ENCODE peak calls at places on chromosomes 4 and X, in eight cellular contexts. W is stimulated activated CD4-positive, alpha-beta T cell treated with anti-CD3 and anti-CD28 coated beads, Interleukin-2, amount 100 ng/mL, for 4 hours; F is AG09309; E is fibroblast of lung; X is cardiac fibroblast; O is keratinocyte; S is activated CD8-positive, alpha-beta T cell treated with anti-CD3 and anti-CD28 coated beads for 36 hours; M is activated T-cell treated with anti-CD3 and anti-CD28 coated beads for 4 hours. G is an unnamed sample.

GRCh38 chr4:111450867-111451266 is 694.4 kb upstream of the FAM241A start:
- DNase-seq in W (no peak), F (no peak), E (peak; percentile 44), X (no peak), O (no peak), S (no peak), M (no peak), G (no peak)

GRCh38 chrX:103889216-103889615 is 57.2 kb upstream of the RAB9B start:
- DNase-seq in W (no peak), F (no peak), E (peak; percentile 59), X (no peak), O (no peak), S (no peak), M (no peak), G (no peak)

GRCh38 chr4:169070895-169071218 is 60.8 kb upstream of the CBR4 start:
- DNase-seq in W (no peak), F (no peak), E (peak; percentile 64), X (peak; percentile 66), O (peak; percentile 58), S (no peak), M (no peak), G (no peak)

GRCh38 chrX:117713411-117713810 is 403.2 kb downstream of the KLHL13 start:
- DNase-seq in W (no peak), F (no peak), E (no peak), X (no peak), O (no peak), S (no peak), M (no peak), G (no peak)

GRCh38 chr4:111228396-111228795 is 605.5 kb upstream of the PITX2 start:
- DNase-seq in W (no peak), F (peak; percentile 7), E (peak; percentile 71), X (no peak), O (no peak), S (no peak), M (no peak), G (no peak)

GRCh38 chr4:184807797-184808718 is 17.7 kb downstream of the ACSL1 start:
- DNase-seq in W (no peak), F (no peak), E (peak; percentile 81), X (peak; percentile 56), O (no peak), S (no peak), M (no peak), G (peak; percentile 56)

GRCh38 chrX:3451566-3451965 is 105.1 kb upstream of the MXRA5 start:
- DNase-seq in W (no peak), F (no peak), E (no peak), X (peak; percentile 27), O (no peak), S (no peak), M (no peak), G (no peak)

GRCh38 chr4:73341454-73341853 is 62.6 kb upstream of the ALB start:
- DNase-seq in W (no peak), F (peak; percentile 13), E (peak; percentile 52), X (peak; percentile 67), O (peak; percentile 5), S (peak; percentile 17), M (no peak), G (peak; percentile 22)

GRCh38 chr4:146450524-146450923 is 71.2 kb downstream of the SLC10A7 start:
- DNase-seq in W (no peak), F (no peak), E (peak; percentile 6), X (peak; percentile 10), O (no peak), S (peak; percentile 17), M (no peak), G (no peak)

GRCh38 chr4:108314900-108315589 is 146.3 kb upstream of the LEF1 start:
- DNase-seq in W (no peak), F (no peak), E (no peak), X (no peak), O (no peak), S (peak; percentile 9), M (no peak), G (no peak)

GRCh38 chr4:128810331-128810870 is 901 bp downstream of the JADE1 start:
- DNase-seq in W (no peak), F (no peak), E (no peak), X (peak; percentile 43), O (no peak), S (peak; percentile 51), M (no peak), G (no peak)

GRCh38 chr4:78409612-78410202 is 141.9 kb upstream of the ANXA3 start:
- DNase-seq in W (no peak), F (no peak), E (no peak), X (no peak), O (no peak), S (no peak), M (no peak), G (no peak)

GRCh38 chr4:25001499-25001898 is 29.2 kb downstream of the LGI2 start:
- DNase-seq in W (no peak), F (no peak), E (peak; percentile 21), X (no peak), O (no peak), S (no peak), M (no peak), G (no peak)

GRCh38 chrX:25017667-25018247 is 2.0 kb upstream of the ARX start:
- DNase-seq in W (no peak), F (no peak), E (no peak), X (no peak), O (no peak), S (no peak), M (no peak), G (no peak)

GRCh38 chr4:150237110-150237852 is 159.0 kb downstream of the DCLK2 start:
- DNase-seq in W (no peak), F (peak; percentile 96), E (peak; percentile 99), X (peak; percentile 87), O (no peak), S (no peak), M (no peak), G (no peak)

GRCh38 chr4:7970031-7970946 is 30.6 kb upstream of the AFAP1 start:
- DNase-seq in W (no peak), F (no peak), E (peak; percentile 78), X (peak; percentile 87), O (no peak), S (peak; percentile 74), M (no peak), G (no peak)

GRCh38 chr4:125283702-125284279 is 31.0 kb upstream of the FAT4 start:
- DNase-seq in W (no peak), F (peak; percentile 13), E (peak; percentile 31), X (peak; percentile 66), O (no peak), S (no peak), M (no peak), G (no peak)

GRCh38 chr4:244471-244870 is 60.8 kb downstream of the ZNF732 start:
- DNase-seq in W (peak; percentile 37), F (peak; percentile 1), E (peak; percentile 2), X (peak; percentile 13), O (no peak), S (peak; percentile 69), M (peak; percentile 63), G (peak; percentile 32)

GRCh38 chrX:99857455-99857854 is 552.6 kb downstream of the PCDH19 start:
- DNase-seq in W (no peak), F (no peak), E (no peak), X (no peak), O (no peak), S (no peak), M (no peak), G (no peak)

GRCh38 chr4:184896868-184897715 is 71.3 kb upstream of the ACSL1 start:
- DNase-seq in W (no peak), F (peak; percentile 13), E (no peak), X (peak; percentile 13), O (no peak), S (peak; percentile 3), M (no peak), G (no peak)

GRCh38 chr4:146495277-146495676 is 26.5 kb downstream of the SLC10A7 start:
- DNase-seq in W (no peak), F (no peak), E (peak; percentile 46), X (peak; percentile 14), O (no peak), S (no peak), M (no peak), G (no peak)

GRCh38 chrX:30275498-30275897 is 28.6 kb downstream of the MAGEB1 start:
- DNase-seq in W (no peak), F (no peak), E (no peak), X (peak; percentile 35), O (no peak), S (no peak), M (no peak), G (no peak)

GRCh38 chr4:142128529-142128928 is 492.1 kb downstream of the IL15 start:
- DNase-seq in W (no peak), F (no peak), E (peak; percentile 59), X (peak; percentile 63), O (no peak), S (no peak), M (no peak), G (no peak)

GRCh38 chrX:24838624-24839023 is 144.9 kb downstream of the POLA1 start:
- DNase-seq in W (peak; percentile 0), F (peak; percentile 13), E (peak; percentile 23), X (peak; percentile 49), O (no peak), S (peak; percentile 12), M (no peak), G (peak; percentile 27)

GRCh38 chrX:68692651-68693050 is 45.2 kb downstream of the STARD8 start:
- DNase-seq in W (no peak), F (no peak), E (peak; percentile 44), X (no peak), O (no peak), S (no peak), M (no peak), G (no peak)

GRCh38 chr4:153545822-153546221 is 79.7 kb downstream of the TMEM131L start:
- DNase-seq in W (no peak), F (no peak), E (no peak), X (no peak), O (no peak), S (no peak), M (no peak), G (no peak)

GRCh38 chr4:99803702-99804101 is 12.9 kb upstream of the DAPP1 start:
- DNase-seq in W (no peak), F (no peak), E (no peak), X (no peak), O (no peak), S (no peak), M (no peak), G (no peak)

GRCh38 chr4:1242506-1243450 is 6.2 kb downstream of the CTBP1 start:
- DNase-seq in W (no peak), F (no peak), E (no peak), X (no peak), O (no peak), S (no peak), M (no peak), G (no peak)

GRCh38 chr4:72513227-72513626 is 55.8 kb downstream of the ADAMTS3 start:
- DNase-seq in W (no peak), F (no peak), E (no peak), X (no peak), O (no peak), S (no peak), M (no peak), G (no peak)

GRCh38 chr4:100493756-100494155 is 24.1 kb downstream of the EMCN start:
- DNase-seq in W (no peak), F (no peak), E (peak; percentile 17), X (no peak), O (no peak), S (no peak), M (no peak), G (no peak)

GRCh38 chr4:106409901-106410889 is 41.6 kb upstream of the GIMD1 start:
- DNase-seq in W (no peak), F (no peak), E (peak; percentile 3), X (no peak), O (no peak), S (no peak), M (no peak), G (no peak)